ENCODE peak calls at places on chromosomes 3 and 15, in ten cellular contexts. Y is GM03348; V is activated CD4-positive, alpha-beta memory T cell treated with anti-CD3 and anti-CD28 coated beads for 36 hours; X is HS-5; A is stimulated activated CD8-positive, alpha-beta memory T cell treated with anti-CD3 and anti-CD28 coated beads, Interleukin-15, amount 100 ng/mL, for 24 hours; B is fibroblast of mammary gland; I is activated CD8-positive, alpha-beta memory T cell treated with anti-CD3 and anti-CD28 coated beads for 48 hours; P is iris pigment epithelial cell; W is AG08396; O is naive thymus-derived CD4-positive, alpha-beta T cell. K is an unnamed sample.

GRCh38 chr3:64049136-64049535 is 25.8 kb upstream of the PSMD6 start:
- DNase-seq in Y (no peak), V (peak; percentile 37), X (no peak), A (no peak), B (peak; percentile 86), I (no peak), P (peak; percentile 79), W (no peak), O (no peak), K (no peak)

GRCh38 chr3:139611540-139611939 is 66.2 kb downstream of the NMNAT3 start:
- DNase-seq in Y (no peak), V (no peak), X (no peak), A (no peak), B (no peak), I (no peak), P (no peak), W (no peak), O (no peak), K (no peak)

GRCh38 chr15:67253517-67254237 is 784 bp downstream of the AAGAB start:
- DNase-seq in Y (no peak), V (no peak), X (peak; percentile 16), A (no peak), B (peak; percentile 42), I (no peak), P (no peak), W (peak; percentile 14), O (no peak), K (no peak)

GRCh38 chr15:41873711-41874110 is 20.1 kb downstream of the SPTBN5 start:
- DNase-seq in Y (no peak), V (no peak), X (no peak), A (no peak), B (no peak), I (no peak), P (no peak), W (no peak), O (no peak), K (no peak)

GRCh38 chr3:99118381-99118780 is 216.9 kb upstream of the DCBLD2 start:
- DNase-seq in Y (peak; percentile 55), V (no peak), X (no peak), A (no peak), B (no peak), I (no peak), P (no peak), W (peak; percentile 20), O (no peak), K (no peak)

GRCh38 chr3:96266395-96267187 is 547.8 kb upstream of the EPHA6 start:
- DNase-seq in Y (no peak), V (no peak), X (peak; percentile 56), A (no peak), B (peak; percentile 32), I (no peak), P (peak; percentile 22), W (no peak), O (no peak), K (no peak)

GRCh38 chr15:35871812-35872211 is 325.8 kb upstream of the DPH6 start:
- DNase-seq in Y (no peak), V (no peak), X (no peak), A (no peak), B (no peak), I (no peak), P (no peak), W (no peak), O (no peak), K (no peak)

GRCh38 chr15:39951561-39951960 is 17.6 kb downstream of the EIF2AK4 start:
- DNase-seq in Y (no peak), V (no peak), X (no peak), A (no peak), B (no peak), I (no peak), P (no peak), W (no peak), O (no peak), K (no peak)

GRCh38 chr3:63556401-63556800 is 96.1 kb upstream of the SNTN start:
- DNase-seq in Y (no peak), V (no peak), X (no peak), A (no peak), B (no peak), I (no peak), P (no peak), W (no peak), O (no peak), K (no peak)

GRCh38 chr15:70291295-70291694 is 193.6 kb upstream of the TLE3 start:
- DNase-seq in Y (no peak), V (no peak), X (no peak), A (no peak), B (no peak), I (no peak), P (no peak), W (no peak), O (no peak), K (no peak)

GRCh38 chr3:49351521-49352011 is 6.6 kb downstream of the GPX1 start:
- DNase-seq in Y (peak; percentile 74), V (no peak), X (peak; percentile 51), A (no peak), B (peak; percentile 86), I (no peak), P (peak; percentile 96), W (peak; percentile 78), O (no peak), K (no peak)

GRCh38 chr3:160722331-160722730 is 33.7 kb upstream of the PPM1L start:
- DNase-seq in Y (no peak), V (no peak), X (no peak), A (no peak), B (no peak), I (no peak), P (no peak), W (no peak), O (no peak), K (no peak)

GRCh38 chr15:64000183-64000710 is 46.0 kb downstream of the DAPK2 start:
- DNase-seq in Y (peak; percentile 46), V (no peak), X (no peak), A (no peak), B (peak; percentile 36), I (no peak), P (no peak), W (no peak), O (no peak), K (no peak)

GRCh38 chr3:66354001-66354400 is 133.2 kb downstream of the SLC25A26 start:
- DNase-seq in Y (no peak), V (no peak), X (no peak), A (no peak), B (no peak), I (no peak), P (peak; percentile 6), W (no peak), O (no peak), K (no peak)

GRCh38 chr3:170502297-170502696 is 83.6 kb downstream of the SLC7A14 start:
- DNase-seq in Y (peak; percentile 70), V (no peak), X (no peak), A (no peak), B (peak; percentile 57), I (no peak), P (no peak), W (peak; percentile 18), O (no peak), K (no peak)

GRCh38 chr3:114706591-114707224 is 412.9 kb downstream of the TIGIT start:
- DNase-seq in Y (peak; percentile 10), V (peak; percentile 50), X (peak; percentile 60), A (no peak), B (peak; percentile 87), I (no peak), P (peak; percentile 81), W (peak; percentile 20), O (no peak), K (no peak)

GRCh38 chr15:86004061-86004460 is 75.6 kb upstream of the AGBL1 start:
- DNase-seq in Y (no peak), V (no peak), X (no peak), A (no peak), B (no peak), I (no peak), P (no peak), W (no peak), O (no peak), K (no peak)

GRCh38 chr3:13233487-13234154 is 160.4 kb upstream of the IQSEC1 start:
- DNase-seq in Y (no peak), V (peak; percentile 17), X (no peak), A (no peak), B (no peak), I (no peak), P (no peak), W (no peak), O (no peak), K (no peak)

GRCh38 chr3:51338632-51339031 is 46.5 kb upstream of the MANF start:
- DNase-seq in Y (no peak), V (no peak), X (no peak), A (no peak), B (no peak), I (no peak), P (no peak), W (no peak), O (no peak), K (no peak)

GRCh38 chr3:47661121-47661752 is 82.6 kb upstream of the CSPG5 start:
- DNase-seq in Y (peak; percentile 78), V (no peak), X (no peak), A (no peak), B (peak; percentile 83), I (no peak), P (peak; percentile 84), W (peak; percentile 77), O (no peak), K (no peak)

GRCh38 chr15:41125950-41126642 is 10.0 kb upstream of the INO80 start:
- DNase-seq in Y (no peak), V (peak; percentile 12), X (no peak), A (no peak), B (no peak), I (no peak), P (no peak), W (no peak), O (no peak), K (no peak)

GRCh38 chr3:159852821-159853505 is 135.7 kb upstream of the IL12A start:
- DNase-seq in Y (peak; percentile 39), V (no peak), X (peak; percentile 67), A (no peak), B (peak; percentile 46), I (no peak), P (peak; percentile 83), W (peak; percentile 44), O (no peak), K (no peak)

GRCh38 chr15:81783076-81783475 is 262.7 kb downstream of the MEX3B start:
- DNase-seq in Y (no peak), V (no peak), X (no peak), A (no peak), B (no peak), I (no peak), P (no peak), W (no peak), O (no peak), K (no peak)

GRCh38 chr3:4776980-4777581 is 202.2 kb upstream of the BHLHE40 start:
- DNase-seq in Y (peak; percentile 37), V (peak; percentile 45), X (no peak), A (no peak), B (peak; percentile 90), I (no peak), P (peak; percentile 16), W (no peak), O (no peak), K (no peak)

GRCh38 chr3:128287161-128287560 is 133.9 kb downstream of the EEFSEC start:
- DNase-seq in Y (no peak), V (no peak), X (no peak), A (no peak), B (no peak), I (no peak), P (no peak), W (no peak), O (no peak), K (no peak)

GRCh38 chr3:59879033-59879655 is 829.3 kb upstream of the CFAP20DC start:
- DNase-seq in Y (no peak), V (no peak), X (no peak), A (no peak), B (no peak), I (no peak), P (no peak), W (no peak), O (no peak), K (no peak)

GRCh38 chr15:100019601-100020000 is 286.4 kb upstream of the LYSMD4 start:
- DNase-seq in Y (no peak), V (no peak), X (no peak), A (no peak), B (no peak), I (no peak), P (no peak), W (no peak), O (no peak), K (no peak)

GRCh38 chr15:63341898-63342297 is 39.7 kb downstream of the CA12 start:
- DNase-seq in Y (no peak), V (no peak), X (no peak), A (no peak), B (no peak), I (no peak), P (no peak), W (no peak), O (no peak), K (no peak)

K was measured in D721Med.